ENCODE peak calls at places on chromosomes 6 and 20, in five cellular contexts. X, K, W, J and C are unnamed samples.

GRCh38 chr6:158160932-158161539 is 7.0 kb downstream of the SERAC1 start:
- DNase-seq in X (no peak), W (peak; percentile 60), J (no peak), K (no peak), C (no peak)

GRCh38 chr6:158769696-158770446 is 49.3 kb downstream of the EZR start:
- DNase-seq in X (peak; percentile 70), K (no peak), W (peak; percentile 28), J (no peak), C (no peak)

GRCh38 chr20:46009847-46010246 is 1.1 kb downstream of the MMP9 start:
- DNase-seq in X (no peak), J (no peak), K (no peak), W (no peak), C (no peak)

GRCh38 chr6:3542032-3542640 is 85.3 kb upstream of the SLC22A23 start:
- DNase-seq in J (peak; percentile 66), W (no peak), X (no peak), K (no peak), C (no peak)

GRCh38 chr6:6362051-6362450 is 41.6 kb upstream of the F13A1 start:
- DNase-seq in X (no peak), K (no peak), J (no peak), W (no peak), C (no peak)

GRCh38 chr6:122491915-122492537 is 20.4 kb upstream of the SERINC1 start:
- DNase-seq in X (peak; percentile 76), W (peak; percentile 79), J (no peak), K (peak; percentile 40), C (no peak)

GRCh38 chr20:3777726-3778629 is 3.3 kb downstream of the SPEF1 start:
- DNase-seq in K (peak; percentile 37), W (peak; percentile 52), J (peak; percentile 93), X (peak; percentile 90), C (no peak)

GRCh38 chr20:62052336-62052841 is 13.3 kb downstream of the TAF4 start:
- DNase-seq in X (no peak), W (no peak), K (no peak), J (no peak), C (peak; percentile 74)

GRCh38 chr6:44527191-44527960 is 139.9 kb downstream of the CDC5L start:
- DNase-seq in K (no peak), W (no peak), X (no peak), J (peak; percentile 68), C (no peak)

GRCh38 chr6:30071081-30071818 is 4.3 kb downstream of the PPP1R11 start:
- DNase-seq in X (no peak), K (no peak), J (no peak), W (peak; percentile 48), C (no peak)

GRCh38 chr6:125790403-125791150 is at the start of gene NCOA7:
- DNase-seq in W (peak; percentile 83), J (peak; percentile 94), K (peak; percentile 54), X (peak; percentile 91), C (peak; percentile 94)

GRCh38 chr6:28252507-28252975 is 472 bp upstream of the ZKSCAN4 start:
- DNase-seq in X (no peak), W (no peak), K (no peak), J (no peak), C (no peak)

GRCh38 chr6:125102411-125102810 is 51.2 kb upstream of the TPD52L1 start:
- DNase-seq in K (no peak), W (peak; percentile 52), J (no peak), X (no peak), C (no peak)

GRCh38 chr6:50791900-50792508 is 26.7 kb upstream of the TFAP2B start:
- DNase-seq in W (peak; percentile 42), J (no peak), K (peak; percentile 18), X (no peak), C (no peak)

GRCh38 chr20:3749689-3750639 is 17.5 kb downstream of the HSPA12B start:
- DNase-seq in W (peak; percentile 13), K (peak; percentile 68), J (no peak), X (peak; percentile 66), C (no peak)

GRCh38 chr20:45347936-45348809 is at the start of gene SDC4:
- DNase-seq in W (peak; percentile 74), J (no peak), K (peak; percentile 31), X (peak; percentile 91), C (no peak)

GRCh38 chr6:164998297-164998696 is 311.1 kb downstream of the C6orf118 start:
- DNase-seq in J (no peak), W (no peak), X (no peak), K (no peak), C (no peak)

GRCh38 chr20:59933849-59934585 is 580 bp upstream of the SYCP2 start:
- DNase-seq in W (peak; percentile 70), K (peak; percentile 75), X (peak; percentile 90), J (no peak), C (no peak)

GRCh38 chr20:36629719-36630340 is 16.2 kb downstream of the SLA2 start:
- DNase-seq in J (no peak), W (no peak), X (no peak), K (no peak), C (no peak)

GRCh38 chr20:36447101-36447500 is 94.2 kb upstream of the MYL9 start:
- DNase-seq in X (no peak), W (no peak), J (no peak), K (no peak), C (no peak)

GRCh38 chr20:3203315-3204123 is 963 bp downstream of the DDRGK1 start:
- DNase-seq in X (no peak), K (no peak), W (peak; percentile 25), J (no peak), C (no peak)

GRCh38 chr6:37691904-37692806 is 5.5 kb downstream of the MDGA1 start:
- DNase-seq in W (peak; percentile 69), J (peak; percentile 94), X (peak; percentile 79), K (peak; percentile 90), C (no peak)

GRCh38 chr20:61551401-61551800 is 299.3 kb downstream of the CDH4 start:
- DNase-seq in K (no peak), W (no peak), J (no peak), X (no peak), C (peak; percentile 27)

GRCh38 chr20:62741191-62741676 is 32.6 kb downstream of the NTSR1 start:
- DNase-seq in W (no peak), X (peak; percentile 48), K (no peak), J (no peak), C (peak; percentile 59)

GRCh38 chr6:150830409-150831165 is 34.9 kb upstream of the MTHFD1L start:
- DNase-seq in J (no peak), W (no peak), K (no peak), X (no peak), C (no peak)

GRCh38 chr20:62047666-62048345 is 17.9 kb downstream of the TAF4 start:
- DNase-seq in J (no peak), K (no peak), X (peak; percentile 50), W (no peak), C (peak; percentile 56)

GRCh38 chr6:148885154-148885870 is 138.5 kb downstream of the UST start:
- DNase-seq in W (no peak), X (no peak), J (peak; percentile 55), K (no peak), C (no peak)

GRCh38 chr6:44462335-44462734 is 74.8 kb downstream of the CDC5L start:
- DNase-seq in K (no peak), X (no peak), J (no peak), W (no peak), C (no peak)

GRCh38 chr6:90179190-90180169 is 117.2 kb downstream of the BACH2 start:
- DNase-seq in X (no peak), W (peak; percentile 6), J (no peak), K (no peak), C (no peak)
- TF ChIP-seq CTCF in X (no peak), W (peak; percentile 40), J (no peak), K (peak; percentile 61), C (peak; percentile 81)

DNA sequence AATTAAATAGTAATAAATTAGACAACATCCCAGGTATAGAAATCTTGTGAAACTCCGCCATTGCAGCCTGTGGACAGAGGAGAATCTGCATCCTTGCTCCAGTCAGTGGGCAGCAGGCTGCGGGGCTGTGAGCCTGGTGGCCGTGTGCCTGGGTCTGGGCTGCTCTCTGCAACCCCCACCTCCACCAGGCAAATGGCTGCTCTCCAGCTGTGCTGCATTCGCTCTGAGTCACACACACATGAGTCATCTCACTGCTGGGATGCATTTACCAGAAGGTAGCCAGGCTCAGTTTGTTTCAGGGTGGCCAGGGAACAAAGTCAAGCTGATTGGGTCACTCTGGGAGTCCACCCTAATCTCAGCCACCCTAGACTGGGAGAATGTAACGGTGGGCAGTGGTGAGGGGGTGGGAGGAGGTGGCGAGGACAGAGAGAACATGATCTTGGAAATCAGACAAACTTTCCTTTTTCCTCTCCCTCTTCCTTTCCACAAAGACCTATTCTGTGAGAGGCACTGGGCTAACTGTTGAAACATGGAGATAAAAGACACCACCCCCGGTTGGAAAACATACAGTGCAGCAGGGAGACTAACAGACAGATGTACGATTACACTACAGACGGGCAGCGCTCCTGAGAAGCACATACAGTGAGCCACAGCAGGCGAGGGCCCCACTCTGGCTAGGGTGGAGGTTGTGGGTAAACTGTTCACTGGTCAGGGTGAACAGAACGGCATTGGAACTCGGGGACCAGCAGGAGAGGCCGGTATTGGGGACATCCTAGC is 59.2 kb downstream of the TRAM2 start:
- DNase-seq in X (peak; percentile 96), W (peak; percentile 98), J (peak; percentile 95), K (no peak), C (no peak)
- TF ChIP-seq CTCF in X (peak; percentile 9), W (no peak), J (no peak), K (no peak), C (no peak)

GRCh38 chr6:106882601-106883518 is 91.7 kb downstream of the CD24 start:
- DNase-seq in W (no peak), J (no peak), X (no peak), K (no peak), C (no peak)

GRCh38 chr6:106885659-106886058 is 88.9 kb downstream of the CD24 start:
- DNase-seq in K (no peak), W (no peak), X (no peak), J (no peak), C (no peak)

GRCh38 chr6:106884576-106884975 is 90.0 kb downstream of the CD24 start:
- DNase-seq in K (no peak), W (no peak), J (no peak), X (no peak), C (no peak)

GRCh38 chr6:106882133-106882532 is 92.4 kb downstream of the CD24 start:
- DNase-seq in K (no peak), X (no peak), J (no peak), W (no peak), C (no peak)

DNA sequence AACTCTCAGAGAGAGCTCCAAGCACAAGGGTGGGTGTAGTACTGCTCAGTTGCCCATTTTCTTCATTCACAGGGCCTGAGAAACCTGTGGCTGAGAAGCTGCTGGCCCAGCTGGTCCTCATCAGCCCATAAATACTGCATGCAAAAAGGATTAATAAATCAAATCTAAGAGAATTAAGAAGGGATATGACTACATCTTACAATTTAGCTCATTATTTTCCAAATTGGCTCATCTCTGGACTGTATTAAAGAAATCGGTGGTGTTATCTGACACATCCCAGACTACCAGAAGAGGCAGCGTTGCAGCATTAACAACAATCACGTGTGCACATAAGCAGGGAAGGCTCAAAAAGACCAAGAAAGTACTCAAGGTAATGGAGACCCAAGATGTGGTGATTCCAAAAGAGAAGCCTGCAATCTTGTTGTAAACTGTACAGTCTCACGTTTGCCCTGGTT is 90.7 kb downstream of the CD24 start:
- DNase-seq in J (no peak), X (no peak), W (no peak), K (no peak), C (no peak)
- TF ChIP-seq CTCF in J (no peak), X (no peak), W (no peak), K (peak; percentile 41), C (peak; percentile 41)

DNA sequence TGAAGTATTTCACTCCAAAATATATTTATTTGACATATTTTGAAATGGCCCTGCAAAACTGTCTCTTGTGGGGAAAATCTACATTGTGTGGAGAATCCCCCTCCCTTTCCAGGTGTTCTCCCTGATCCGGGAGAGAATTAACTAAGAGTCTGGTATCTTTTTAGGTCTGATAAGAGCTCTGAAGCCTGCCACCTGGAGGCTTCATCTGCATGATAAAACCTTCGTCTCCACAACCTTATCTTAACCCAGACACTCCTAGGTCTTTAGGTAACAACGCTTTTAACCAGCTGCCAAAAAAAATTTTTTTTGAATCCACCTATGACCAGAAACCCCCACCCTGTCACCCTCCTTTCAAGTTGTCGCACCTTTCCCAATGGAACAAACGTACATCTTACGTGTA is 43.0 kb downstream of the FAM184A start:
- DNase-seq in J (no peak), W (no peak), X (no peak), K (no peak), C (no peak)
- TF ChIP-seq CTCF in J (no peak), W (no peak), X (no peak), K (no peak), C (no peak)